ENCODE peak calls at places on chromosomes 2 and 18, in six cellular contexts. E, F, R, H, T and J are unnamed samples.

GRCh38 chr2:175854665-175855064 is 147.4 kb downstream of the LNPK start:
- DNase-seq in T (no peak), R (no peak), F (no peak), E (no peak), H (no peak), J (peak)

GRCh38 chr18:53796042-53796729 is 428.3 kb downstream of the MBD2 start:
- DNase-seq in T (peak), R (peak), H (peak), E (no peak), F (peak), J (peak)

GRCh38 chr2:154992826-154993225 is 294.3 kb downstream of the KCNJ3 start:
- DNase-seq in T (no peak), R (no peak), E (no peak), F (no peak), H (no peak), J (no peak)

GRCh38 chr2:229268626-229269025 is 2.5 kb downstream of the PID1 start:
- DNase-seq in E (no peak), F (no peak), T (no peak), R (no peak), H (no peak), J (no peak)

GRCh38 chr2:86314125-86314524 is 23.3 kb downstream of the REEP1 start:
- DNase-seq in F (no peak), E (no peak), H (no peak), R (no peak), T (no peak), J (no peak)

GRCh38 chr2:229282758-229283546 is 11.9 kb upstream of the PID1 start:
- DNase-seq in F (peak), H (peak), E (no peak), T (peak), R (no peak), J (peak)

GRCh38 chr2:71716697-71717624 is 263.6 kb downstream of the DYSF start:
- DNase-seq in H (peak), T (peak), R (peak), F (peak), E (no peak), J (peak)

GRCh38 chr2:173990970-173991819 is 26.0 kb upstream of the SP3 start:
- DNase-seq in H (peak), T (peak), F (peak), E (no peak), R (no peak), J (peak)

GRCh38 chr2:83572400-83572799 is 886.7 kb downstream of the SUCLG1 start:
- DNase-seq in T (no peak), F (no peak), R (no peak), E (no peak), H (no peak), J (no peak)

GRCh38 chr2:210477496-210477895 is 937 bp upstream of the LANCL1 start:
- DNase-seq in H (peak), E (peak), T (peak), F (peak), R (no peak), J (peak)

GRCh38 chr2:9212010-9212638 is 5.5 kb downstream of the ASAP2 start:
- DNase-seq in H (no peak), F (no peak), E (no peak), T (no peak), R (no peak), J (no peak)

GRCh38 chr18:39166776-39167175 is 1601.2 kb upstream of the CELF4 start:
- DNase-seq in H (no peak), T (no peak), E (no peak), R (no peak), F (no peak), J (no peak)

GRCh38 chr2:122703676-122704075 is 948.2 kb downstream of the TSN start:
- DNase-seq in H (no peak), R (peak), F (no peak), T (no peak), E (no peak), J (no peak)

GRCh38 chr2:110659248-110659647 is 18.6 kb downstream of the BUB1 start:
- DNase-seq in R (no peak), H (no peak), E (no peak), F (no peak), T (no peak), J (no peak)

GRCh38 chr2:38591152-38591551 is 11.6 kb downstream of the HNRNPLL start:
- DNase-seq in E (no peak), T (peak), H (no peak), F (no peak), R (no peak), J (no peak)

GRCh38 chr18:63783394-63783793 is 8.2 kb downstream of the SERPINB7 start:
- DNase-seq in R (no peak), F (no peak), H (no peak), T (no peak), E (no peak), J (no peak)

GRCh38 chr2:54336136-54336976 is 80.3 kb upstream of the TSPYL6 start:
- DNase-seq in T (peak), H (peak), E (no peak), R (no peak), F (peak), J (peak)

GRCh38 chr2:241702155-241702404 is 241 bp downstream of the ING5 start:
- DNase-seq in R (no peak), F (no peak), T (no peak), E (peak), H (no peak), J (peak)

GRCh38 chr2:241703128-241703604 is 1.3 kb downstream of the ING5 start:
- DNase-seq in E (no peak), R (no peak), H (peak), T (peak), F (no peak), J (peak)

GRCh38 chr2:241701405-241702154 is at the start of gene ING5:
- DNase-seq in E (peak), H (peak), T (peak), F (peak), R (no peak), J (peak)

GRCh38 chr2:241701155-241701404 is 759 bp upstream of the ING5 start:
- DNase-seq in H (no peak), R (no peak), E (no peak), F (peak), T (peak), J (no peak)

GRCh38 chr2:241702405-241703127 is 727 bp downstream of the ING5 start:
- DNase-seq in H (peak), R (no peak), T (peak), E (peak), F (peak), J (peak)
- TF ChIP-seq CTCF in H (peak), R (peak), T (peak), E (peak), F (peak), J (peak)

GRCh38 chr2:191677091-191677645 is 768 bp upstream of the NABP1 start:
- DNase-seq in R (peak), T (peak), H (peak), F (peak), E (peak), J (peak)

GRCh38 chr2:191680639-191681038 is 2.7 kb downstream of the NABP1 start:
- DNase-seq in R (no peak), T (no peak), F (no peak), H (no peak), E (no peak), J (no peak)

GRCh38 chr2:191677646-191678436 is at the start of gene NABP1:
- DNase-seq in R (peak), H (peak), F (peak), T (peak), E (peak), J (peak)

GRCh38 chr2:191679818-191680600 is 2.1 kb downstream of the NABP1 start:
- DNase-seq in E (no peak), T (peak), R (peak), H (peak), F (peak), J (peak)

DNA sequence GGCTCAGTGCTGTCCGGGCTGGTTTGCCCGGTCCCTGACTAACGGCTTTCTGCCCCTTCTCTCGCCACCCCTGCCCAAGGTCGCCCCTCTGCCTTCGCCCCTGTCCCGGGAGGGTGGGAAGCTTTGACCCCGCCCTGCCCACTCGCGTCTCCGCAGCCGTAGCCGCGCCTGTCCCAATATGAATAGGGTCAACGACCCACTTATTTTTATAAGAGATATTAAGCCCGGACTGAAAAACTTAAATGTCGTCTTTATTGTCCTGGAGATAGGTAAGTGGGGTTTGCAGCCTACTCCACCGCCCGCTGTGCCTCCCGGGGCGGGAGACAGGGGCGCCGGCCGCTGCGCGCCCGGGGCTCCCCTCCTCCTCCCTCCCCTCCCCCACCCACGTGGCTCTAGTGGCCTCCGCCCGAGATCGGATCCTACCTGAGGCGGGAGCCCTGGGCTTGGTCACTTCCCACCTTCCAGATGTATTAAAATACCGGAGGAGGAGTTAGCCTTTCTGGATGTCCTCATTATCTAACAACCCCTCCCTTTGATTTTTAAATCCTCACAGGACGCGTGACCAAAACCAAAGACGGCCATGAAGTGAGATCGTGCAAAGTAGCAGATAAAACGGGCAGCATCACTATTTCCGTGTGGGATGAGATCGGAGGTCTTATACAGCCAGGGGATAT is 638 bp downstream of the NABP1 start:
- DNase-seq in T (peak), H (peak), E (peak), F (no peak), R (no peak), J (no peak)
- H3K4me3 ChIP-seq in T (peak), H (peak), E (peak), F (peak), R (peak), J (peak)

DNA sequence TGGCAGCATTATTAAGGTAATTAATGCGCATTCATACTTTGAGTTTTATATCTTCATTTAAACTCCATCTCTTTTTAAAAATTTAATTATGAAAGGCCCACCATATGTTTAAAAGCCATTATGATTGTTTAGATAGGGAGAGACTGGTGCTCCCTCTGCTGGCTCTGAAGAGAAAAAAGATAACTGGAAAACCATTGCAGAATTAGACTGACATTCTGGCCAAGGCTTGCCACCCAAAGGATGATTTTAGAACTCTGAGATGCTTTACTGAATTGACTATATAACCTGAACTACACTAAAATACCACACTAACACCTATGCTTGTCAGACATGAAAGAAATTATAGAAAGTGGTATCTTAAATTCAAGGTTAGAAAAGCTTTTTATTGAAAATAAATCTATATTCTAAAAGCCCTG is 127.6 kb upstream of the SPOPL start:
- DNase-seq in F (peak), R (no peak), H (peak), T (peak), E (peak), J (peak)
- TF ChIP-seq CTCF in F (peak), R (peak), H (peak), T (peak), E (peak), J (peak)

GRCh38 chr18:36295214-36295613 is 2.3 kb upstream of the FHOD3 start:
- DNase-seq in F (no peak), H (no peak), R (no peak), E (no peak), T (no peak), J (no peak)

GRCh38 chr18:36294031-36294430 is 3.5 kb upstream of the FHOD3 start:
- DNase-seq in T (peak), F (no peak), R (no peak), H (no peak), E (no peak), J (no peak)

GRCh38 chr18:36296591-36297418 is 708 bp upstream of the FHOD3 start:
- DNase-seq in H (peak), R (no peak), F (peak), E (peak), T (peak), J (peak)

GRCh38 chr18:36297419-36298112 is at the start of gene FHOD3:
- DNase-seq in T (peak), E (peak), H (peak), R (no peak), F (no peak), J (peak)

DNA sequence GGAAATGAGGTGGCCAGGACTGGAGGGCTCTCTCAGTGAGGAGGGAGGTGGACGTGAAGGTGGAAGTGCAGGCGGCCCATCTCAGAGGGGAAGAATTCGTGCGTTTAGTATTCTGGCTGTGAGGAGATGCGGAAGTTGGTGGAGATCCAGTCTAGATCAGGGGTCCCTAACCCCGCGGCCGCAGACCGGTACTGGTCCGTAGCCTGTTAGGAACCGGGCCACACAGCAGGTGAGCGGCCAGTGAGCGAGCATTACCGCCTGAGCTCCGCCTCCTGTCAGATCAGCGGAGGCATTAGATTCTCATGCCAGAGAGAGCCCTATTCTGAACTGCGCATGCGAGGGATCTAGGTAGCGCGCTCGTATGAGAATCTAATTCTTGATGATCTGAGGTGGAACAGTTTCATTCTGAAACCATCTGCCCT is 1.6 kb upstream of the FHOD3 start:
- DNase-seq in F (no peak), R (no peak), H (no peak), T (no peak), E (no peak), J (no peak)
- H3K4me3 ChIP-seq in F (no peak), R (no peak), H (peak), T (no peak), E (no peak), J (no peak)

GRCh38 chr2:62499430-62500060 is 6.5 kb downstream of the TMEM17 start:
- DNase-seq in R (no peak), T (no peak), F (no peak), E (no peak), H (no peak), J (no peak)

GRCh38 chr2:62492048-62492447 is 13.9 kb downstream of the TMEM17 start:
- DNase-seq in T (no peak), H (no peak), F (no peak), R (no peak), E (no peak), J (no peak)

GRCh38 chr2:62501059-62501458 is 4.9 kb downstream of the TMEM17 start:
- DNase-seq in F (no peak), E (no peak), R (no peak), H (no peak), T (no peak), J (no peak)

GRCh38 chr2:62498739-62499138 is 7.3 kb downstream of the TMEM17 start:
- DNase-seq in R (no peak), H (no peak), F (no peak), E (no peak), T (no peak), J (no peak)

GRCh38 chr2:62495777-62496176 is 10.2 kb downstream of the TMEM17 start:
- DNase-seq in T (no peak), F (no peak), E (no peak), H (no peak), R (no peak), J (no peak)
- TF ChIP-seq CTCF in T (no peak), F (no peak), E (no peak), H (no peak), R (no peak), J (no peak)

DNA sequence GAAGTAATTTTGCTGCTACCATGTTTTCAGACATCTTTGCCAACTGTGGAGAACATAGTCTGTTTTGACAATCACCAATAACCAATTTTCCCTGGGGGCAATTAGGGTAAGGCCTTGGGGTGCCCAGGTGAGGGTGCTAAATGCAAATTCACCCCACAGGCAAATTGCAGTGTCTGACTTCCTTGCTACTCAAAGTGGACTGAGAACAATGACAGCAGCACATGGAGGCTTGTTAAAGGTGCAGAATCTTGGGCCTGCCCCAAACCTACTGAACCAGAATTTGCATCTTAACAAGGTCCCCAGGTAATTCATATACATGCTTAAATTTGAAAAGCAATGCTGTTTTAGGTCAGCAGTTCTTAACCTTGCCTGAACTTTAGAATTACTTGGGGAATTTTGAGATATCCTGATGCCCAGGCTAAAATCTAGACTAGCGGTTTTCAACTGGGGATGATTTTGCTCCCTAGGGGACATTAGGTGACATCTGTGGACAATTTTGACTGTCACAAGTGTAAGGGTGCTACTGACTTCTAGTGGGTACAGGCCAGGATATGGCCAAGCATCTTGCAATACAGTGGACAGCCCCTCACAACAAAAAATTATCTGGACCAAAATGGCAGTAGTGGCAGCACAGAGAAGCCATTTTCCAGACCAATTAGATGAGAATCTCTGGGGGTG is 80.2 kb upstream of the GCFC2 start:
- DNase-seq in E (no peak), R (no peak), T (no peak), F (no peak), H (no peak), J (no peak)
- H3K4me3 ChIP-seq in E (no peak), R (no peak), T (no peak), F (no peak), H (no peak), J (no peak)